ENCODE peak calls at places on chromosomes 4 and X, in seven cellular contexts. O, Y, J, S, L, G and I are unnamed samples.

GRCh38 chrX:330726-331144 is 12.1 kb upstream of the GTPBP6 start:
- DNase-seq in O (no peak), Y (peak), S (no peak), L (no peak), J (no peak), G (no peak), I (peak)

GRCh38 chr4:143531773-143532491 is 18.4 kb downstream of the SMARCA5 start:
- DNase-seq in S (no peak), O (no peak), G (no peak), Y (no peak), J (no peak), L (no peak), I (no peak)

GRCh38 chrX:150547511-150548115 is 20.8 kb upstream of the MTM1 start:
- DNase-seq in J (peak), G (peak), S (no peak), O (peak), L (peak), Y (peak), I (no peak)

GRCh38 chrX:40031861-40032422 is 65.8 kb downstream of the BCOR start:
- DNase-seq in L (no peak), G (no peak), Y (no peak), J (no peak), S (no peak), O (no peak), I (no peak)

GRCh38 chr4:101527186-101527585 is 179.9 kb upstream of the PPP3CA start:
- DNase-seq in L (no peak), J (no peak), S (no peak), Y (no peak), G (no peak), O (no peak), I (no peak)

GRCh38 chr4:143358923-143359694 is 22.4 kb downstream of the GAB1 start:
- DNase-seq in L (no peak), Y (no peak), O (peak), J (no peak), S (peak), G (peak), I (no peak)

GRCh38 chr4:82708982-82709381 is 89.6 kb downstream of the SCD5 start:
- DNase-seq in G (no peak), O (no peak), L (no peak), Y (no peak), J (no peak), S (no peak), I (no peak)

GRCh38 chr4:114296126-114296525 is 302.5 kb upstream of the UGT8 start:
- DNase-seq in O (no peak), S (no peak), G (no peak), Y (no peak), L (no peak), J (no peak), I (peak)

GRCh38 chr4:168124008-168124641 is 31.8 kb downstream of the ANXA10 start:
- DNase-seq in L (no peak), S (no peak), O (peak), G (no peak), Y (no peak), J (no peak), I (no peak)

GRCh38 chr4:140691369-140691768 is 64.8 kb downstream of the TBC1D9 start:
- DNase-seq in L (no peak), G (peak), J (peak), S (no peak), O (peak), Y (no peak), I (no peak)

GRCh38 chr4:119663160-119663788 is 34.7 kb upstream of the PDE5A start:
- DNase-seq in Y (no peak), O (no peak), G (no peak), L (no peak), S (no peak), J (no peak), I (no peak)

GRCh38 chr4:163758032-163758431 is 263.5 kb downstream of the TMA16 start:
- DNase-seq in S (no peak), L (no peak), Y (no peak), O (no peak), J (no peak), G (no peak), I (no peak)

DNA sequence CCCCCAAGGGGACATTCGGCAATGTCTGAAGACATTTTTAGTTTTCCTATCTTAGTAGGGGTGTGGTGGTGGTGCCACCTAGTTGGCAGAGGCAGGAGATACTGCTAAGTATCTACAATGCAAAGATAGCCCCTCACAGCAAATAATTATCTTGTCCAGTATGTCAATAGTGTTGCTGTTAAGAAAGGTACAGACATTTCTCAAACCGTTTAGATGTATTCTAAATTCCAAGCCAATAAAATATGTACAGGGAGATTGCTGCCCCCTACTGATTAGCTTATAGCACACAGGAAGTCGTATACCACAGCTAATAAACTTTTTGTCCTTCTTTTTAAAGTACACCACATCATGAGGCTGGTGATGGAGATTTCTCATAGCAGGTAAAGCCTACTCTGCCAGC is 260.5 kb downstream of the TMA16 start:
- DNase-seq in Y (no peak), S (peak), L (no peak), O (no peak), J (no peak), G (peak), I (no peak)
- TF ChIP-seq CTCF in Y (no peak), S (peak), L (peak), O (peak), J (no peak), G (peak), I (peak)

GRCh38 chrX:115018040-115018647 is 728 bp upstream of the IL13RA2 start:
- DNase-seq in S (no peak), G (no peak), J (no peak), Y (no peak), O (no peak), L (no peak), I (no peak)
- TF ChIP-seq CTCF in S (peak), G (peak), J (peak), Y (peak), O (no peak), L (peak), I (peak)

DNA sequence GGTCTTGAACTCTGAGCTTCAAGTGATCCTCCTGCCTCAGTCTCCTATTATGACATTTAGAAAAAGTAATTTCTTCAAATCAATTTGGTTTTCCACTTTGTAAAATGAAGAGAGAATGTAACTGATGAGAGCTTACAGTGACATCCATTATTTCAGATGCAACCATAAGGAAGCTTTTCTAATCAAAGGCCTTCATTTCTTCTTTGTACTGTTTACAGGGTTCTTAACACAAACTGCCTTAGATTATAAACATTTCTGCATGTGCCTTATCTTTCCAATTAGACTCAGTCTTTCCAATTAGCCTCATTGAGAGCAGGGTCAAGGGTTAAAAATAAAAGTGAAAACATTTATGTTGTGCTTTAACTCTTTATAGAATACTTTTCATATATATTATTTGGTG is 71.8 kb downstream of the WWC2 start:
- DNase-seq in S (no peak), J (no peak), O (no peak), L (no peak), G (no peak), Y (no peak), I (no peak)
- TF ChIP-seq CTCF in S (no peak), J (no peak), O (no peak), L (no peak), G (no peak), Y (no peak), I (no peak)

DNA sequence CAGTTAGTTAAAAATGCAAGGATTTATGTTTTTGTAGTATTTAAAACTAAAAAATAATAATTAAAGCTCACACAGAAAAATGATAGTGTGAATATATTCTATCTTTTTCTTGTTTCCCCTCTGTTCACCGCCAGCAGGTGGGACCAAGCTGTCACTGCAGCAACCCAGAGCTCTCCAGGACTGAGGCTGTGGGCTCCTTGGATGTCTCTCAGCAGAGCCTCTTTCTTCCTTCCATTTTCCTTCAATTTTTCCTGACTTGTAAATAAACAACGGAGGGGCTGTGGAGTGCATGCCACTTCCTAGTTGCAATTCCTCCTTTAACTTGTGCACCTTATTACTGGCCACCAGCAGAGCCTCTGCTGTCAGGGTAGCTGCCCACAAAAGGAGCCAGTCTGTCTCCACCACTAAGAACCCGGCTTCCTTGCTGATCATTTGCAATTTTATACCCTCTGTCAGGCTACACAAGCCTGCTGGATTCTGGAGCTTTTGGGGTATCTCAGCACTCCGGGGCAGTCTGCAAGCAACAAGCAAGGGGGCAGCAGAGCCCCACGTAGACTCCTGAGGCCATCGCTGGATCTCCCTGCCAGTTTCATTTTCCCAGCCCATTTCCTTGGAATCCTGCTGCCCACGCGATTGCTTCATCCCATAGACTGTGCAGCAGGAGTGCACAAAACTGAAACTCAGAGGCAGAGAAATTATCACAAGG is 1467.4 kb downstream of the C4orf33 start:
- DNase-seq in J (peak), G (peak), S (no peak), O (peak), L (peak), Y (peak), I (no peak)
- TF ChIP-seq CTCF in J (no peak), G (peak), S (peak), O (peak), L (peak), Y (no peak), I (peak)